ENCODE peak calls at places on chromosomes 16 and 17, in seven cellular contexts. G, H, O, C, J, D and F are unnamed samples.

GRCh38 chr16:85349413-85350145 is 237.3 kb upstream of the CIBAR2 start:
- DNase-seq in G (peak), H (no peak), O (no peak), C (no peak), J (no peak), D (no peak), F (no peak)

GRCh38 chr16:106623-107324 is 28.7 kb downstream of the MPG start:
- DNase-seq in G (peak), H (no peak), O (peak), C (peak), J (peak), D (peak), F (peak)

GRCh38 chr17:47718634-47719405 is 14.2 kb upstream of the TBX21 start:
- DNase-seq in G (no peak), H (no peak), O (no peak), C (no peak), J (no peak), D (no peak), F (no peak)

GRCh38 chr16:85036398-85037049 is 8.9 kb downstream of the KIAA0513 start:
- DNase-seq in G (no peak), H (no peak), O (no peak), C (no peak), J (no peak), D (no peak), F (no peak)

GRCh38 chr16:70706948-70707465 is 21.2 kb upstream of the MTSS2 start:
- DNase-seq in G (peak), H (no peak), O (peak), C (no peak), J (peak), D (no peak), F (peak)

GRCh38 chr17:37608369-37609169 is 649 bp downstream of the SYNRG start:
- DNase-seq in G (peak), H (peak), O (no peak), C (no peak), J (peak), D (no peak), F (peak)

GRCh38 chr17:82924214-82924613 is 84.4 kb upstream of the ZNF750 start:
- DNase-seq in G (no peak), H (no peak), O (no peak), C (no peak), J (no peak), D (no peak), F (no peak)

GRCh38 chr17:75516255-75516618 is at the start of gene TSEN54:
- DNase-seq in G (peak), H (peak), O (peak), C (peak), J (peak), D (no peak), F (peak)

GRCh38 chr17:8145811-8146210 is 6.4 kb downstream of the PER1 start:
- DNase-seq in G (no peak), H (no peak), O (no peak), C (no peak), J (no peak), D (no peak), F (no peak)

GRCh38 chr16:47949276-47949675 is 206.5 kb downstream of the ABCC12 start:
- DNase-seq in G (peak), H (no peak), O (no peak), C (no peak), J (no peak), D (no peak), F (no peak)

GRCh38 chr16:27840311-27841060 is 223.0 kb downstream of the GSG1L start:
- DNase-seq in G (no peak), H (no peak), O (no peak), C (no peak), J (no peak), D (no peak), F (peak)

GRCh38 chr16:30805056-30805369 is 18.0 kb upstream of the ZNF629 start:
- DNase-seq in G (no peak), H (no peak), O (no peak), C (peak), J (no peak), D (no peak), F (no peak)

GRCh38 chr17:688100-688989 is 26.3 kb downstream of the VPS53 start:
- DNase-seq in G (peak), H (no peak), O (no peak), C (no peak), J (no peak), D (no peak), F (peak)

GRCh38 chr17:75024686-75025397 is 12.4 kb downstream of the MRPL58 start:
- DNase-seq in G (no peak), H (no peak), O (no peak), C (no peak), J (no peak), D (no peak), F (no peak)

GRCh38 chr16:10976663-10977062 is 32.3 kb downstream of the CLEC16A start:
- DNase-seq in G (no peak), H (no peak), O (no peak), C (no peak), J (no peak), D (no peak), F (no peak)

GRCh38 chr17:73211745-73212144 is 18.9 kb downstream of the COG1 start:
- DNase-seq in G (no peak), H (no peak), O (no peak), C (no peak), J (no peak), D (no peak), F (no peak)

GRCh38 chr16:85554114-85554790 is 58.9 kb upstream of the GSE1 start:
- DNase-seq in G (peak), H (no peak), O (peak), C (peak), J (peak), D (no peak), F (peak)

GRCh38 chr17:19021622-19022083 is 17.1 kb upstream of the FAM83G start:
- DNase-seq in G (no peak), H (no peak), O (no peak), C (peak), J (no peak), D (no peak), F (no peak)

GRCh38 chr16:50102046-50102756 is 36.4 kb downstream of the HEATR3 start:
- DNase-seq in G (peak), H (no peak), O (no peak), C (no peak), J (peak), D (no peak), F (peak)

GRCh38 chr16:69273009-69273408 is 38.1 kb upstream of the VPS4A start:
- DNase-seq in G (no peak), H (no peak), O (no peak), C (no peak), J (no peak), D (no peak), F (no peak)

GRCh38 chr17:33241390-33241789 is 51.7 kb downstream of the ASIC2 start:
- DNase-seq in G (no peak), H (no peak), O (no peak), C (no peak), J (peak), D (no peak), F (peak)

GRCh38 chr16:53732296-53732929 is 28.5 kb downstream of the FTO start:
- DNase-seq in G (no peak), H (no peak), O (no peak), C (no peak), J (no peak), D (no peak), F (no peak)

GRCh38 chr17:44362964-44363612 is 565 bp downstream of the FAM171A2 start:
- DNase-seq in G (no peak), H (no peak), O (no peak), C (no peak), J (peak), D (no peak), F (no peak)

GRCh38 chr16:51535591-51535990 is 384.5 kb upstream of the SALL1 start:
- DNase-seq in G (no peak), H (no peak), O (no peak), C (no peak), J (no peak), D (no peak), F (no peak)

GRCh38 chr17:17141860-17142552 is 64.1 kb downstream of the PLD6 start:
- DNase-seq in G (no peak), H (no peak), O (no peak), C (peak), J (peak), D (peak), F (no peak)